ENCODE peak calls at places on chromosomes 2 and 18, in six cellular contexts. Y is HCEC 1CT; N is cerebellar cortex; M is stimulated activated CD4-positive, alpha-beta T cell treated with anti-CD3 and anti-CD28 coated beads, Interleukin-2, amount 100 ng/mL, for 24 hours; F is AG04449; O is EH. A is an unnamed sample.

GRCh38 chr2:86078801-86079545 is 26.7 kb downstream of the POLR1A start:
- DNase-seq in Y (peak), F (no peak), O (peak), N (peak), M (no peak), A (no peak)

GRCh38 chr2:70705160-70705850 is 62.7 kb downstream of the ADD2 start:
- DNase-seq in F (no peak), N (no peak), Y (no peak), O (no peak), M (no peak), A (no peak)

GRCh38 chr2:70939001-70939846 is 3.5 kb downstream of the ATP6V1B1 start:
- DNase-seq in N (no peak), F (no peak), M (no peak), O (no peak), Y (no peak), A (no peak)

GRCh38 chr2:101305492-101306123 is 2.9 kb downstream of the RNF149 start:
- DNase-seq in O (peak), F (no peak), N (no peak), Y (peak), M (no peak), A (no peak)

GRCh38 chr2:100106460-100106859 is 35.9 kb downstream of the AFF3 start:
- DNase-seq in Y (no peak), N (no peak), F (no peak), M (no peak), O (no peak), A (no peak)

GRCh38 chr18:40904295-40904694 is 1050.7 kb upstream of the PIK3C3 start:
- DNase-seq in Y (no peak), M (no peak), N (peak), F (no peak), O (no peak), A (no peak)

GRCh38 chr2:58798787-58799186 is 557.7 kb upstream of the FANCL start:
- DNase-seq in F (no peak), M (no peak), N (no peak), O (no peak), Y (no peak), A (no peak)

GRCh38 chr2:133829686-133830085 is 261.4 kb upstream of the NCKAP5 start:
- DNase-seq in Y (no peak), M (no peak), F (no peak), O (peak), N (no peak), A (no peak)

GRCh38 chr2:205133544-205133943 is 548.8 kb upstream of the NRP2 start:
- DNase-seq in N (no peak), Y (no peak), F (no peak), M (no peak), O (peak), A (no peak)

GRCh38 chr2:3237501-3237889 is 140.1 kb downstream of the EIPR1 start:
- DNase-seq in N (no peak), F (no peak), M (no peak), O (no peak), Y (no peak), A (no peak)

GRCh38 chr2:216222650-216223352 is 113.7 kb downstream of the XRCC5 start:
- DNase-seq in M (no peak), N (no peak), O (peak), Y (peak), F (no peak), A (peak)

GRCh38 chr2:241598487-241598886 is 38.5 kb downstream of the THAP4 start:
- DNase-seq in O (no peak), Y (no peak), M (no peak), F (no peak), N (peak), A (no peak)

GRCh38 chr2:19474128-19474527 is 115.7 kb upstream of the OSR1 start:
- DNase-seq in Y (no peak), F (peak), O (peak), M (peak), N (no peak), A (peak)

GRCh38 chr2:97723156-97724072 is 10.0 kb downstream of the ZAP70 start:
- DNase-seq in F (no peak), Y (no peak), M (no peak), N (no peak), O (no peak), A (no peak)

GRCh38 chr2:215269397-215270117 is 42.3 kb upstream of the ATIC start:
- DNase-seq in F (peak), N (peak), O (peak), M (peak), Y (peak), A (peak)

GRCh38 chr18:4789506-4789905 is 334.4 kb upstream of the DLGAP1 start:
- DNase-seq in N (no peak), O (no peak), F (no peak), Y (no peak), M (no peak), A (no peak)

GRCh38 chr2:149994057-149994728 is 406.6 kb upstream of the MMADHC start:
- DNase-seq in F (peak), Y (peak), N (peak), M (no peak), O (peak), A (peak)

GRCh38 chr18:27005589-27005988 is 140.1 kb upstream of the AQP4 start:
- DNase-seq in Y (no peak), F (no peak), N (no peak), O (no peak), M (no peak), A (no peak)

GRCh38 chr2:207539470-207539869 is 9.7 kb downstream of the CREB1 start:
- DNase-seq in M (no peak), F (no peak), O (no peak), N (no peak), Y (no peak), A (no peak)

GRCh38 chr2:161422812-161423211 is 6.7 kb downstream of the TBR1 start:
- DNase-seq in N (no peak), Y (no peak), O (no peak), F (no peak), M (no peak), A (no peak)

GRCh38 chr2:173101687-173102086 is 26.0 kb downstream of the MAP3K20 start:
- DNase-seq in M (no peak), F (no peak), N (no peak), O (no peak), Y (peak), A (no peak)

GRCh38 chr18:837922-838321 is 25.9 kb upstream of the YES1 start:
- DNase-seq in N (no peak), M (no peak), Y (no peak), F (no peak), O (no peak), A (no peak)

GRCh38 chr2:95573866-95574265 is 17.9 kb upstream of the TRIM43 start:
- DNase-seq in F (no peak), O (no peak), M (no peak), N (no peak), Y (no peak), A (no peak)

GRCh38 chr18:50528806-50529205 is 31.1 kb upstream of the MAPK4 start:
- DNase-seq in M (no peak), F (no peak), Y (no peak), O (no peak), N (no peak), A (no peak)

GRCh38 chr2:45786831-45787357 is 135.4 kb downstream of the PRKCE start:
- DNase-seq in M (no peak), Y (no peak), N (no peak), F (no peak), O (no peak), A (no peak)

A was measured in GM04503.